ENCODE peak calls at places on chromosomes 12 and 14, in nine cellular contexts. One of them, this sample, is unnamed.

GRCh38 chr12:2439332-2440100 is 355.3 kb upstream of the FKBP4 start:
- DNase-seq in activated CD4-positive, alpha-beta T cell treated with anti-CD3 and anti-CD28 coated beads, Interleukin-2, amount 50 U/mL, for 24 hours: no peak
- DNase-seq in NCI-H1417: no peak
- DNase-seq in stimulated activated CD8-positive, alpha-beta memory T cell treated with anti-CD3 and anti-CD28 coated beads, Interleukin-15, amount 100 ng/mL, for 4 hours: no peak
- DNase-seq in HAP-1: no peak
- DNase-seq in astrocyte of the spinal cord: no peak
- DNase-seq in neuronal stem cell: no peak
- DNase-seq in iPS-NIHi11: no peak
- DNase-seq in effector memory CD4-positive, alpha-beta T cell: no peak
- DNase-seq in this sample: peak; percentile 1

GRCh38 chr12:1217191-1217949 is 226.3 kb downstream of the ERC1 start:
- DNase-seq in activated CD4-positive, alpha-beta T cell treated with anti-CD3 and anti-CD28 coated beads, Interleukin-2, amount 50 U/mL, for 24 hours: no peak
- DNase-seq in NCI-H1417: peak; percentile 41
- DNase-seq in stimulated activated CD8-positive, alpha-beta memory T cell treated with anti-CD3 and anti-CD28 coated beads, Interleukin-15, amount 100 ng/mL, for 4 hours: no peak
- DNase-seq in HAP-1: no peak
- DNase-seq in astrocyte of the spinal cord: peak; percentile 78
- DNase-seq in neuronal stem cell: peak; percentile 11
- DNase-seq in iPS-NIHi11: no peak
- DNase-seq in effector memory CD4-positive, alpha-beta T cell: no peak
- DNase-seq in this sample: peak; percentile 51

GRCh38 chr12:30694412-30694955 is 1.2 kb downstream of the IPO8 start:
- DNase-seq in activated CD4-positive, alpha-beta T cell treated with anti-CD3 and anti-CD28 coated beads, Interleukin-2, amount 50 U/mL, for 24 hours: no peak
- DNase-seq in NCI-H1417: peak; percentile 44
- DNase-seq in stimulated activated CD8-positive, alpha-beta memory T cell treated with anti-CD3 and anti-CD28 coated beads, Interleukin-15, amount 100 ng/mL, for 4 hours: no peak
- DNase-seq in HAP-1: no peak
- DNase-seq in astrocyte of the spinal cord: no peak
- DNase-seq in neuronal stem cell: no peak
- DNase-seq in iPS-NIHi11: peak; percentile 16
- DNase-seq in effector memory CD4-positive, alpha-beta T cell: no peak
- DNase-seq in this sample: peak; percentile 11

GRCh38 chr14:65243766-65244442 is 141.6 kb upstream of the MAX start:
- DNase-seq in activated CD4-positive, alpha-beta T cell treated with anti-CD3 and anti-CD28 coated beads, Interleukin-2, amount 50 U/mL, for 24 hours: no peak
- DNase-seq in NCI-H1417: no peak
- DNase-seq in stimulated activated CD8-positive, alpha-beta memory T cell treated with anti-CD3 and anti-CD28 coated beads, Interleukin-15, amount 100 ng/mL, for 4 hours: no peak
- DNase-seq in HAP-1: no peak
- DNase-seq in astrocyte of the spinal cord: no peak
- DNase-seq in neuronal stem cell: no peak
- DNase-seq in iPS-NIHi11: no peak
- DNase-seq in effector memory CD4-positive, alpha-beta T cell: no peak
- DNase-seq in this sample: peak; percentile 52

GRCh38 chr12:45213107-45213506 is 2.8 kb upstream of the ANO6 start:
- DNase-seq in activated CD4-positive, alpha-beta T cell treated with anti-CD3 and anti-CD28 coated beads, Interleukin-2, amount 50 U/mL, for 24 hours: no peak
- DNase-seq in NCI-H1417: no peak
- DNase-seq in stimulated activated CD8-positive, alpha-beta memory T cell treated with anti-CD3 and anti-CD28 coated beads, Interleukin-15, amount 100 ng/mL, for 4 hours: no peak
- DNase-seq in HAP-1: no peak
- DNase-seq in astrocyte of the spinal cord: no peak
- DNase-seq in neuronal stem cell: no peak
- DNase-seq in iPS-NIHi11: no peak
- DNase-seq in effector memory CD4-positive, alpha-beta T cell: no peak
- DNase-seq in this sample: no peak

GRCh38 chr12:52126050-52126604 is 46.6 kb downstream of the SMIM41 start:
- DNase-seq in activated CD4-positive, alpha-beta T cell treated with anti-CD3 and anti-CD28 coated beads, Interleukin-2, amount 50 U/mL, for 24 hours: no peak
- DNase-seq in NCI-H1417: no peak
- DNase-seq in stimulated activated CD8-positive, alpha-beta memory T cell treated with anti-CD3 and anti-CD28 coated beads, Interleukin-15, amount 100 ng/mL, for 4 hours: no peak
- DNase-seq in HAP-1: no peak
- DNase-seq in astrocyte of the spinal cord: no peak
- DNase-seq in neuronal stem cell: no peak
- DNase-seq in iPS-NIHi11: peak; percentile 14
- DNase-seq in effector memory CD4-positive, alpha-beta T cell: no peak
- DNase-seq in this sample: no peak

GRCh38 chr14:22699801-22700564 is 55.8 kb upstream of the OR6J1 start:
- DNase-seq in activated CD4-positive, alpha-beta T cell treated with anti-CD3 and anti-CD28 coated beads, Interleukin-2, amount 50 U/mL, for 24 hours: no peak
- DNase-seq in NCI-H1417: no peak
- DNase-seq in stimulated activated CD8-positive, alpha-beta memory T cell treated with anti-CD3 and anti-CD28 coated beads, Interleukin-15, amount 100 ng/mL, for 4 hours: no peak
- DNase-seq in HAP-1: no peak
- DNase-seq in astrocyte of the spinal cord: no peak
- DNase-seq in neuronal stem cell: no peak
- DNase-seq in iPS-NIHi11: no peak
- DNase-seq in effector memory CD4-positive, alpha-beta T cell: no peak
- DNase-seq in this sample: peak; percentile 10

GRCh38 chr12:57485695-57486094 is 2.2 kb upstream of the MARS1 start:
- DNase-seq in activated CD4-positive, alpha-beta T cell treated with anti-CD3 and anti-CD28 coated beads, Interleukin-2, amount 50 U/mL, for 24 hours: no peak
- DNase-seq in NCI-H1417: no peak
- DNase-seq in stimulated activated CD8-positive, alpha-beta memory T cell treated with anti-CD3 and anti-CD28 coated beads, Interleukin-15, amount 100 ng/mL, for 4 hours: no peak
- DNase-seq in HAP-1: no peak
- DNase-seq in astrocyte of the spinal cord: no peak
- DNase-seq in neuronal stem cell: no peak
- DNase-seq in iPS-NIHi11: no peak
- DNase-seq in effector memory CD4-positive, alpha-beta T cell: no peak
- DNase-seq in this sample: no peak

GRCh38 chr14:103904493-103905107 is 23.7 kb upstream of the TDRD9 start:
- DNase-seq in activated CD4-positive, alpha-beta T cell treated with anti-CD3 and anti-CD28 coated beads, Interleukin-2, amount 50 U/mL, for 24 hours: no peak
- DNase-seq in NCI-H1417: no peak
- DNase-seq in stimulated activated CD8-positive, alpha-beta memory T cell treated with anti-CD3 and anti-CD28 coated beads, Interleukin-15, amount 100 ng/mL, for 4 hours: no peak
- DNase-seq in HAP-1: no peak
- DNase-seq in astrocyte of the spinal cord: no peak
- DNase-seq in neuronal stem cell: no peak
- DNase-seq in iPS-NIHi11: no peak
- DNase-seq in effector memory CD4-positive, alpha-beta T cell: no peak
- DNase-seq in this sample: no peak

GRCh38 chr12:107122452-107122958 is 29.2 kb upstream of the CRY1 start:
- DNase-seq in activated CD4-positive, alpha-beta T cell treated with anti-CD3 and anti-CD28 coated beads, Interleukin-2, amount 50 U/mL, for 24 hours: no peak
- DNase-seq in NCI-H1417: no peak
- DNase-seq in stimulated activated CD8-positive, alpha-beta memory T cell treated with anti-CD3 and anti-CD28 coated beads, Interleukin-15, amount 100 ng/mL, for 4 hours: no peak
- DNase-seq in HAP-1: no peak
- DNase-seq in astrocyte of the spinal cord: no peak
- DNase-seq in neuronal stem cell: no peak
- DNase-seq in iPS-NIHi11: peak; percentile 9
- DNase-seq in effector memory CD4-positive, alpha-beta T cell: no peak
- DNase-seq in this sample: peak; percentile 85

GRCh38 chr12:39095636-39096330 is 190.4 kb upstream of the CPNE8 start:
- DNase-seq in activated CD4-positive, alpha-beta T cell treated with anti-CD3 and anti-CD28 coated beads, Interleukin-2, amount 50 U/mL, for 24 hours: no peak
- DNase-seq in NCI-H1417: no peak
- DNase-seq in stimulated activated CD8-positive, alpha-beta memory T cell treated with anti-CD3 and anti-CD28 coated beads, Interleukin-15, amount 100 ng/mL, for 4 hours: no peak
- DNase-seq in HAP-1: no peak
- DNase-seq in astrocyte of the spinal cord: no peak
- DNase-seq in neuronal stem cell: no peak
- DNase-seq in iPS-NIHi11: no peak
- DNase-seq in effector memory CD4-positive, alpha-beta T cell: no peak
- DNase-seq in this sample: no peak

GRCh38 chr14:26377150-26377549 is 220.7 kb downstream of the NOVA1 start:
- DNase-seq in activated CD4-positive, alpha-beta T cell treated with anti-CD3 and anti-CD28 coated beads, Interleukin-2, amount 50 U/mL, for 24 hours: no peak
- DNase-seq in NCI-H1417: no peak
- DNase-seq in stimulated activated CD8-positive, alpha-beta memory T cell treated with anti-CD3 and anti-CD28 coated beads, Interleukin-15, amount 100 ng/mL, for 4 hours: no peak
- DNase-seq in HAP-1: no peak
- DNase-seq in astrocyte of the spinal cord: no peak
- DNase-seq in neuronal stem cell: no peak
- DNase-seq in iPS-NIHi11: no peak
- DNase-seq in effector memory CD4-positive, alpha-beta T cell: no peak
- DNase-seq in this sample: no peak

GRCh38 chr12:34402228-34402898 is 380.1 kb downstream of the ALG10 start:
- DNase-seq in activated CD4-positive, alpha-beta T cell treated with anti-CD3 and anti-CD28 coated beads, Interleukin-2, amount 50 U/mL, for 24 hours: no peak
- DNase-seq in NCI-H1417: no peak
- DNase-seq in stimulated activated CD8-positive, alpha-beta memory T cell treated with anti-CD3 and anti-CD28 coated beads, Interleukin-15, amount 100 ng/mL, for 4 hours: no peak
- DNase-seq in HAP-1: peak; percentile 1
- DNase-seq in astrocyte of the spinal cord: no peak
- DNase-seq in neuronal stem cell: no peak
- DNase-seq in iPS-NIHi11: no peak
- DNase-seq in effector memory CD4-positive, alpha-beta T cell: no peak
- DNase-seq in this sample: no peak

GRCh38 chr12:58877243-58877743 is 43.0 kb downstream of the LRIG3 start:
- DNase-seq in activated CD4-positive, alpha-beta T cell treated with anti-CD3 and anti-CD28 coated beads, Interleukin-2, amount 50 U/mL, for 24 hours: no peak
- DNase-seq in NCI-H1417: peak; percentile 49
- DNase-seq in stimulated activated CD8-positive, alpha-beta memory T cell treated with anti-CD3 and anti-CD28 coated beads, Interleukin-15, amount 100 ng/mL, for 4 hours: no peak
- DNase-seq in HAP-1: no peak
- DNase-seq in astrocyte of the spinal cord: peak; percentile 99
- DNase-seq in neuronal stem cell: no peak
- DNase-seq in iPS-NIHi11: no peak
- DNase-seq in effector memory CD4-positive, alpha-beta T cell: no peak
- DNase-seq in this sample: no peak

GRCh38 chr14:51552275-51552674 is 99.4 kb upstream of the FRMD6 start:
- DNase-seq in activated CD4-positive, alpha-beta T cell treated with anti-CD3 and anti-CD28 coated beads, Interleukin-2, amount 50 U/mL, for 24 hours: no peak
- DNase-seq in NCI-H1417: no peak
- DNase-seq in stimulated activated CD8-positive, alpha-beta memory T cell treated with anti-CD3 and anti-CD28 coated beads, Interleukin-15, amount 100 ng/mL, for 4 hours: no peak
- DNase-seq in HAP-1: peak; percentile 24
- DNase-seq in astrocyte of the spinal cord: no peak
- DNase-seq in neuronal stem cell: no peak
- DNase-seq in iPS-NIHi11: peak; percentile 26
- DNase-seq in effector memory CD4-positive, alpha-beta T cell: no peak
- DNase-seq in this sample: no peak

GRCh38 chr12:31353730-31354708 is 28.1 kb upstream of the SINHCAF start:
- DNase-seq in activated CD4-positive, alpha-beta T cell treated with anti-CD3 and anti-CD28 coated beads, Interleukin-2, amount 50 U/mL, for 24 hours: no peak
- DNase-seq in NCI-H1417: peak; percentile 89
- DNase-seq in stimulated activated CD8-positive, alpha-beta memory T cell treated with anti-CD3 and anti-CD28 coated beads, Interleukin-15, amount 100 ng/mL, for 4 hours: no peak
- DNase-seq in HAP-1: peak; percentile 82
- DNase-seq in astrocyte of the spinal cord: peak; percentile 6
- DNase-seq in neuronal stem cell: peak; percentile 58
- DNase-seq in iPS-NIHi11: no peak
- DNase-seq in effector memory CD4-positive, alpha-beta T cell: no peak
- DNase-seq in this sample: no peak

GRCh38 chr14:78933948-78934524 is 763.9 kb downstream of the NRXN3 start:
- DNase-seq in activated CD4-positive, alpha-beta T cell treated with anti-CD3 and anti-CD28 coated beads, Interleukin-2, amount 50 U/mL, for 24 hours: no peak
- DNase-seq in NCI-H1417: no peak
- DNase-seq in stimulated activated CD8-positive, alpha-beta memory T cell treated with anti-CD3 and anti-CD28 coated beads, Interleukin-15, amount 100 ng/mL, for 4 hours: no peak
- DNase-seq in HAP-1: peak; percentile 8
- DNase-seq in astrocyte of the spinal cord: peak; percentile 51
- DNase-seq in neuronal stem cell: peak; percentile 27
- DNase-seq in iPS-NIHi11: peak; percentile 61
- DNase-seq in effector memory CD4-positive, alpha-beta T cell: no peak
- DNase-seq in this sample: peak; percentile 18

GRCh38 chr14:78310263-78310662 is 140.1 kb downstream of the NRXN3 start:
- DNase-seq in activated CD4-positive, alpha-beta T cell treated with anti-CD3 and anti-CD28 coated beads, Interleukin-2, amount 50 U/mL, for 24 hours: no peak
- DNase-seq in NCI-H1417: peak; percentile 60
- DNase-seq in stimulated activated CD8-positive, alpha-beta memory T cell treated with anti-CD3 and anti-CD28 coated beads, Interleukin-15, amount 100 ng/mL, for 4 hours: no peak
- DNase-seq in HAP-1: no peak
- DNase-seq in astrocyte of the spinal cord: no peak
- DNase-seq in neuronal stem cell: no peak
- DNase-seq in iPS-NIHi11: no peak
- DNase-seq in effector memory CD4-positive, alpha-beta T cell: no peak
- DNase-seq in this sample: no peak

GRCh38 chr14:91115986-91116385 is 2.1 kb downstream of the DGLUCY start:
- DNase-seq in activated CD4-positive, alpha-beta T cell treated with anti-CD3 and anti-CD28 coated beads, Interleukin-2, amount 50 U/mL, for 24 hours: no peak
- DNase-seq in NCI-H1417: no peak
- DNase-seq in stimulated activated CD8-positive, alpha-beta memory T cell treated with anti-CD3 and anti-CD28 coated beads, Interleukin-15, amount 100 ng/mL, for 4 hours: no peak
- DNase-seq in HAP-1: peak; percentile 73
- DNase-seq in astrocyte of the spinal cord: no peak
- DNase-seq in neuronal stem cell: no peak
- DNase-seq in iPS-NIHi11: no peak
- DNase-seq in effector memory CD4-positive, alpha-beta T cell: no peak
- DNase-seq in this sample: no peak

GRCh38 chr12:81021131-81021530 is 56.7 kb upstream of the ACSS3 start:
- DNase-seq in activated CD4-positive, alpha-beta T cell treated with anti-CD3 and anti-CD28 coated beads, Interleukin-2, amount 50 U/mL, for 24 hours: no peak
- DNase-seq in NCI-H1417: no peak
- DNase-seq in stimulated activated CD8-positive, alpha-beta memory T cell treated with anti-CD3 and anti-CD28 coated beads, Interleukin-15, amount 100 ng/mL, for 4 hours: no peak
- DNase-seq in HAP-1: no peak
- DNase-seq in astrocyte of the spinal cord: no peak
- DNase-seq in neuronal stem cell: no peak
- DNase-seq in iPS-NIHi11: no peak
- DNase-seq in effector memory CD4-positive, alpha-beta T cell: no peak
- DNase-seq in this sample: no peak

GRCh38 chr14:89221109-89221508 is 195.9 kb downstream of the FOXN3 start:
- DNase-seq in activated CD4-positive, alpha-beta T cell treated with anti-CD3 and anti-CD28 coated beads, Interleukin-2, amount 50 U/mL, for 24 hours: no peak
- DNase-seq in NCI-H1417: no peak
- DNase-seq in stimulated activated CD8-positive, alpha-beta memory T cell treated with anti-CD3 and anti-CD28 coated beads, Interleukin-15, amount 100 ng/mL, for 4 hours: no peak
- DNase-seq in HAP-1: no peak
- DNase-seq in astrocyte of the spinal cord: peak; percentile 89
- DNase-seq in neuronal stem cell: no peak
- DNase-seq in iPS-NIHi11: no peak
- DNase-seq in effector memory CD4-positive, alpha-beta T cell: no peak
- DNase-seq in this sample: peak; percentile 38

GRCh38 chr14:50830932-50831703 is at the start of gene NIN:
- DNase-seq in activated CD4-positive, alpha-beta T cell treated with anti-CD3 and anti-CD28 coated beads, Interleukin-2, amount 50 U/mL, for 24 hours: peak; percentile 52
- DNase-seq in NCI-H1417: peak; percentile 89
- DNase-seq in stimulated activated CD8-positive, alpha-beta memory T cell treated with anti-CD3 and anti-CD28 coated beads, Interleukin-15, amount 100 ng/mL, for 4 hours: peak; percentile 57
- DNase-seq in HAP-1: peak; percentile 83
- DNase-seq in astrocyte of the spinal cord: peak; percentile 71
- DNase-seq in neuronal stem cell: peak; percentile 79
- DNase-seq in iPS-NIHi11: peak; percentile 86
- DNase-seq in effector memory CD4-positive, alpha-beta T cell: peak; percentile 36
- DNase-seq in this sample: peak; percentile 81

GRCh38 chr14:53108292-53108937 is 44.7 kb downstream of the DDHD1 start:
- DNase-seq in activated CD4-positive, alpha-beta T cell treated with anti-CD3 and anti-CD28 coated beads, Interleukin-2, amount 50 U/mL, for 24 hours: no peak
- DNase-seq in NCI-H1417: no peak
- DNase-seq in stimulated activated CD8-positive, alpha-beta memory T cell treated with anti-CD3 and anti-CD28 coated beads, Interleukin-15, amount 100 ng/mL, for 4 hours: no peak
- DNase-seq in HAP-1: no peak
- DNase-seq in astrocyte of the spinal cord: no peak
- DNase-seq in neuronal stem cell: no peak
- DNase-seq in iPS-NIHi11: no peak
- DNase-seq in effector memory CD4-positive, alpha-beta T cell: no peak
- DNase-seq in this sample: no peak

GRCh38 chr12:105555556-105555973 is 225.1 kb downstream of the C12orf75 start:
- DNase-seq in activated CD4-positive, alpha-beta T cell treated with anti-CD3 and anti-CD28 coated beads, Interleukin-2, amount 50 U/mL, for 24 hours: no peak
- DNase-seq in NCI-H1417: no peak
- DNase-seq in stimulated activated CD8-positive, alpha-beta memory T cell treated with anti-CD3 and anti-CD28 coated beads, Interleukin-15, amount 100 ng/mL, for 4 hours: no peak
- DNase-seq in HAP-1: peak; percentile 9
- DNase-seq in astrocyte of the spinal cord: no peak
- DNase-seq in neuronal stem cell: no peak
- DNase-seq in iPS-NIHi11: no peak
- DNase-seq in effector memory CD4-positive, alpha-beta T cell: no peak
- DNase-seq in this sample: peak; percentile 16

GRCh38 chr14:59688224-59689170 is 111.9 kb upstream of the CCDC175 start:
- DNase-seq in activated CD4-positive, alpha-beta T cell treated with anti-CD3 and anti-CD28 coated beads, Interleukin-2, amount 50 U/mL, for 24 hours: no peak
- DNase-seq in NCI-H1417: no peak
- DNase-seq in stimulated activated CD8-positive, alpha-beta memory T cell treated with anti-CD3 and anti-CD28 coated beads, Interleukin-15, amount 100 ng/mL, for 4 hours: no peak
- DNase-seq in HAP-1: peak; percentile 52
- DNase-seq in astrocyte of the spinal cord: peak; percentile 63
- DNase-seq in neuronal stem cell: peak; percentile 29
- DNase-seq in iPS-NIHi11: peak; percentile 70
- DNase-seq in effector memory CD4-positive, alpha-beta T cell: no peak
- DNase-seq in this sample: peak; percentile 37

GRCh38 chr14:73943083-73943482 is 6.8 kb downstream of the FAM161B start:
- DNase-seq in activated CD4-positive, alpha-beta T cell treated with anti-CD3 and anti-CD28 coated beads, Interleukin-2, amount 50 U/mL, for 24 hours: no peak
- DNase-seq in NCI-H1417: no peak
- DNase-seq in stimulated activated CD8-positive, alpha-beta memory T cell treated with anti-CD3 and anti-CD28 coated beads, Interleukin-15, amount 100 ng/mL, for 4 hours: no peak
- DNase-seq in HAP-1: no peak
- DNase-seq in astrocyte of the spinal cord: peak; percentile 16
- DNase-seq in neuronal stem cell: no peak
- DNase-seq in iPS-NIHi11: no peak
- DNase-seq in effector memory CD4-positive, alpha-beta T cell: no peak
- DNase-seq in this sample: peak; percentile 57

GRCh38 chr12:130280226-130280625 is 57.5 kb upstream of the PIWIL1 start:
- DNase-seq in activated CD4-positive, alpha-beta T cell treated with anti-CD3 and anti-CD28 coated beads, Interleukin-2, amount 50 U/mL, for 24 hours: no peak
- DNase-seq in NCI-H1417: no peak
- DNase-seq in stimulated activated CD8-positive, alpha-beta memory T cell treated with anti-CD3 and anti-CD28 coated beads, Interleukin-15, amount 100 ng/mL, for 4 hours: no peak
- DNase-seq in HAP-1: no peak
- DNase-seq in astrocyte of the spinal cord: no peak
- DNase-seq in neuronal stem cell: no peak
- DNase-seq in iPS-NIHi11: no peak
- DNase-seq in effector memory CD4-positive, alpha-beta T cell: no peak
- DNase-seq in this sample: no peak

GRCh38 chr12:27064397-27065342 is 17.7 kb downstream of the C12orf71 start:
- DNase-seq in activated CD4-positive, alpha-beta T cell treated with anti-CD3 and anti-CD28 coated beads, Interleukin-2, amount 50 U/mL, for 24 hours: no peak
- DNase-seq in NCI-H1417: no peak
- DNase-seq in stimulated activated CD8-positive, alpha-beta memory T cell treated with anti-CD3 and anti-CD28 coated beads, Interleukin-15, amount 100 ng/mL, for 4 hours: no peak
- DNase-seq in HAP-1: no peak
- DNase-seq in astrocyte of the spinal cord: no peak
- DNase-seq in neuronal stem cell: no peak
- DNase-seq in iPS-NIHi11: no peak
- DNase-seq in effector memory CD4-positive, alpha-beta T cell: no peak
- DNase-seq in this sample: no peak

This sample was measured in small intestine.